ENCODE peak calls at places on chromosomes 3 and 15, in eight cellular contexts. B, I, S, N, D, T, J and Y are unnamed samples.

GRCh38 chr3:177569823-177570657 is 372.8 kb upstream of the TBL1XR1 start:
- DNase-seq in B (no peak), I (no peak), S (no peak), N (no peak), D (no peak), T (peak), J (no peak), Y (no peak)

GRCh38 chr3:28590851-28591250 is 242.2 kb upstream of the AZI2 start:
- DNase-seq in B (no peak), I (peak), S (no peak), N (no peak), D (no peak), T (no peak), J (peak), Y (no peak)

GRCh38 chr3:117480493-117480892 is 770.9 kb downstream of the TUSC7 start:
- DNase-seq in B (no peak), I (no peak), S (no peak), N (no peak), D (no peak), T (no peak), J (no peak), Y (no peak)

GRCh38 chr3:40044487-40044886 is 235.1 kb downstream of the MYRIP start:
- DNase-seq in B (peak), I (no peak), S (peak), N (no peak), D (no peak), T (peak), J (peak), Y (peak)

GRCh38 chr3:23626442-23626841 is 179.3 kb upstream of the UBE2E1 start:
- DNase-seq in B (no peak), I (no peak), S (no peak), N (no peak), D (no peak), T (no peak), J (no peak), Y (no peak)

GRCh38 chr3:17894434-17895060 is 152.1 kb upstream of the TBC1D5 start:
- DNase-seq in B (peak), I (peak), S (peak), N (no peak), D (no peak), T (peak), J (peak), Y (peak)

GRCh38 chr15:69665641-69666091 is 213.0 kb downstream of the RPLP1 start:
- DNase-seq in B (no peak), I (no peak), S (no peak), N (no peak), D (peak), T (no peak), J (no peak), Y (peak)

GRCh38 chr3:30248423-30248822 is 358.0 kb upstream of the TGFBR2 start:
- DNase-seq in B (no peak), I (no peak), S (peak), N (no peak), D (no peak), T (no peak), J (no peak), Y (no peak)

GRCh38 chr3:28598165-28598564 is 249.5 kb upstream of the AZI2 start:
- DNase-seq in B (no peak), I (no peak), S (no peak), N (no peak), D (no peak), T (no peak), J (no peak), Y (no peak)

GRCh38 chr15:46815765-46816164 is 901.5 kb upstream of the SEMA6D start:
- DNase-seq in B (no peak), I (peak), S (no peak), N (peak), D (no peak), T (no peak), J (no peak), Y (no peak)

GRCh38 chr15:76127169-76127568 is 67.4 kb downstream of the TMEM266 start:
- DNase-seq in B (no peak), I (no peak), S (no peak), N (no peak), D (no peak), T (no peak), J (no peak), Y (no peak)

GRCh38 chr3:57041674-57042073 is 18.8 kb upstream of the SPATA12 start:
- DNase-seq in B (no peak), I (no peak), S (no peak), N (peak), D (peak), T (no peak), J (no peak), Y (no peak)

GRCh38 chr3:96331341-96331740 is 483.1 kb upstream of the EPHA6 start:
- DNase-seq in B (no peak), I (no peak), S (peak), N (no peak), D (no peak), T (no peak), J (peak), Y (no peak)

GRCh38 chr3:124767691-124768090 is 37.4 kb downstream of the UMPS start:
- DNase-seq in B (no peak), I (no peak), S (no peak), N (no peak), D (no peak), T (no peak), J (no peak), Y (no peak)

GRCh38 chr3:196763179-196763578 is 23.5 kb downstream of the PAK2 start:
- DNase-seq in B (no peak), I (no peak), S (no peak), N (no peak), D (no peak), T (no peak), J (peak), Y (no peak)

GRCh38 chr15:84598993-84599392 is 1.8 kb upstream of the ZSCAN2 start:
- DNase-seq in B (no peak), I (peak), S (peak), N (no peak), D (no peak), T (peak), J (peak), Y (peak)

GRCh38 chr3:97863025-97863424 is 41.2 kb downstream of the CRYBG3 start:
- DNase-seq in B (no peak), I (peak), S (no peak), N (no peak), D (no peak), T (peak), J (no peak), Y (no peak)

GRCh38 chr3:23017800-23018199 is 185.3 kb upstream of the UBE2E2 start:
- DNase-seq in B (no peak), I (peak), S (peak), N (no peak), D (no peak), T (peak), J (no peak), Y (peak)

GRCh38 chr3:73812054-73812453 is 187.3 kb upstream of the PDZRN3 start:
- DNase-seq in B (no peak), I (no peak), S (no peak), N (no peak), D (no peak), T (no peak), J (no peak), Y (no peak)